ENCODE peak calls at places on chromosomes 1 and 21, in nine cellular contexts. G is cerebellar nuclear complex, K is endothelial cell of umbilical vein, N is upper lobe of right lung, P is memory B cell, R is NCI-H1436, U is K562, B is Calu3, S is NCI-H2107. F is an unnamed sample.

GRCh38 chr1:239303289-239303688 is 83.1 kb upstream of the CHRM3 start:
- DNase-seq in S (no peak), U (no peak), P (no peak), R (no peak), N (no peak), K (no peak), G (no peak), B (no peak), F (no peak)

GRCh38 chr1:85428471-85429077 is 36.4 kb downstream of the DDAH1 start:
- DNase-seq in P (no peak), N (no peak), R (no peak), G (no peak), B (no peak), U (no peak), S (no peak), K (no peak), F (no peak)

GRCh38 chr1:58781541-58782307 is 2.1 kb downstream of the JUN start:
- DNase-seq in N (peak), R (peak), S (peak), K (peak), G (no peak), B (peak), U (peak), P (peak), F (peak)

GRCh38 chr1:201861448-201861847 is 27.2 kb upstream of the SHISA4 start:
- DNase-seq in K (no peak), P (no peak), N (no peak), R (no peak), U (no peak), S (no peak), G (no peak), B (no peak), F (no peak)

GRCh38 chr1:167429612-167430011 is 88.7 kb downstream of the CD247 start:
- DNase-seq in K (no peak), R (no peak), B (no peak), N (no peak), U (no peak), P (no peak), G (no peak), S (no peak), F (no peak)

GRCh38 chr1:245874942-245875580 is 632.0 kb downstream of the SMYD3 start:
- DNase-seq in B (peak), S (peak), R (peak), N (peak), U (peak), P (no peak), G (no peak), K (peak), F (no peak)

GRCh38 chr21:22235866-22236590 is 1237.8 kb downstream of the NCAM2 start:
- DNase-seq in U (no peak), S (no peak), B (no peak), G (no peak), N (no peak), P (no peak), R (no peak), K (no peak), F (no peak)

GRCh38 chr1:118947003-118947765 is 41.0 kb downstream of the TBX15 start:
- DNase-seq in G (no peak), B (no peak), S (no peak), P (no peak), K (no peak), U (no peak), N (no peak), R (no peak), F (no peak)

GRCh38 chr1:209674957-209675566 is at the start of gene G0S2:
- DNase-seq in R (no peak), B (peak), S (no peak), N (peak), K (no peak), P (no peak), U (peak), G (no peak), F (peak)

GRCh38 chr1:31507221-31507620 is 69.1 kb upstream of the TINAGL1 start:
- DNase-seq in R (no peak), U (no peak), P (no peak), G (no peak), K (no peak), B (no peak), S (no peak), N (no peak), F (no peak)

GRCh38 chr1:156803086-156803851 is 13.4 kb downstream of the SH2D2A start:
- DNase-seq in K (no peak), B (no peak), P (no peak), N (no peak), S (no peak), G (no peak), U (no peak), R (no peak), F (peak)

GRCh38 chr1:182278144-182279054 is 113.2 kb downstream of the GLUL start:
- DNase-seq in P (no peak), U (no peak), B (no peak), S (no peak), N (no peak), G (no peak), R (no peak), K (no peak), F (no peak)

GRCh38 chr1:175493999-175494336 is 249.4 kb downstream of the TNR start:
- DNase-seq in G (no peak), S (peak), N (no peak), K (no peak), R (no peak), P (no peak), U (no peak), B (no peak), F (no peak)

GRCh38 chr1:191074877-191075276 is 597.2 kb upstream of the BRINP3 start:
- DNase-seq in P (no peak), S (no peak), N (no peak), U (no peak), G (no peak), K (no peak), R (no peak), B (no peak), F (no peak)

GRCh38 chr1:94543893-94544635 is 2.5 kb upstream of the F3 start:
- DNase-seq in B (no peak), S (no peak), R (no peak), K (no peak), G (no peak), U (no peak), P (no peak), N (no peak), F (no peak)

GRCh38 chr1:165635329-165635728 is 4.3 kb downstream of the MGST3 start:
- DNase-seq in N (no peak), R (no peak), G (no peak), U (no peak), B (no peak), S (no peak), K (no peak), P (no peak), F (no peak)

GRCh38 chr1:62597281-62597680 is at the start of gene ANGPTL3:
- DNase-seq in R (no peak), G (no peak), S (no peak), B (no peak), P (no peak), K (no peak), N (no peak), U (no peak), F (no peak)

GRCh38 chr21:28554660-28555475 is 437.8 kb downstream of the LTN1 start:
- DNase-seq in B (peak), N (no peak), P (no peak), S (no peak), K (no peak), U (no peak), R (no peak), G (no peak), F (no peak)

GRCh38 chr21:29092102-29092959 is 18.9 kb upstream of the CCT8 start:
- DNase-seq in B (no peak), R (no peak), U (no peak), K (peak), N (no peak), P (no peak), S (no peak), G (no peak), F (no peak)

GRCh38 chr1:219279017-219279770 is 105.5 kb downstream of the LYPLAL1 start:
- DNase-seq in U (no peak), N (no peak), B (peak), S (no peak), K (peak), P (no peak), R (no peak), G (no peak), F (no peak)